ENCODE peak calls at places on chromosomes 4 and X, in seven cellular contexts. One of them, this sample, is unnamed.

GRCh38 chr4:9999956-10000551 is 21.2 kb downstream of the SLC2A9 start:
- DNase-seq in suprapubic skin: no peak
- DNase-seq in prostate gland: no peak
- DNase-seq in AG10803: peak
- DNase-seq in GM20000: no peak
- DNase-seq in adrenal gland: no peak
- DNase-seq in heart right ventricle: no peak
- DNase-seq in this sample: no peak

GRCh38 chr4:121951570-121952110 is at the start of gene TRPC3:
- DNase-seq in adrenal gland: peak
- DNase-seq in heart right ventricle: no peak
- DNase-seq in AG10803: peak
- DNase-seq in GM20000: peak
- DNase-seq in suprapubic skin: no peak
- DNase-seq in prostate gland: no peak
- DNase-seq in this sample: no peak

GRCh38 chr4:11426716-11427115 is 2.0 kb downstream of the HS3ST1 start:
- DNase-seq in heart right ventricle: no peak
- DNase-seq in prostate gland: no peak
- DNase-seq in adrenal gland: no peak
- DNase-seq in GM20000: no peak
- DNase-seq in suprapubic skin: no peak
- DNase-seq in AG10803: no peak
- DNase-seq in this sample: no peak

GRCh38 chr4:153432971-153433752 is 33.0 kb upstream of the TMEM131L start:
- DNase-seq in suprapubic skin: peak
- DNase-seq in prostate gland: peak
- DNase-seq in adrenal gland: peak
- DNase-seq in GM20000: peak
- DNase-seq in AG10803: peak
- DNase-seq in heart right ventricle: peak
- DNase-seq in this sample: no peak

GRCh38 chr4:78962597-78963115 is 23.4 kb upstream of the PAQR3 start:
- DNase-seq in AG10803: no peak
- DNase-seq in suprapubic skin: no peak
- DNase-seq in adrenal gland: no peak
- DNase-seq in GM20000: no peak
- DNase-seq in heart right ventricle: no peak
- DNase-seq in prostate gland: no peak
- DNase-seq in this sample: no peak

GRCh38 chr4:111954546-111954945 is 190.7 kb upstream of the FAM241A start:
- DNase-seq in AG10803: peak
- DNase-seq in heart right ventricle: no peak
- DNase-seq in adrenal gland: no peak
- DNase-seq in suprapubic skin: no peak
- DNase-seq in prostate gland: no peak
- DNase-seq in GM20000: no peak
- DNase-seq in this sample: no peak

GRCh38 chr4:44447563-44448504 is 775 bp downstream of the KCTD8 start:
- DNase-seq in prostate gland: peak
- DNase-seq in heart right ventricle: peak
- DNase-seq in GM20000: peak
- DNase-seq in adrenal gland: peak
- DNase-seq in suprapubic skin: peak
- DNase-seq in AG10803: no peak
- DNase-seq in this sample: no peak

GRCh38 chr4:100372432-100372831 is 145.4 kb downstream of the EMCN start:
- DNase-seq in adrenal gland: no peak
- DNase-seq in suprapubic skin: no peak
- DNase-seq in GM20000: no peak
- DNase-seq in prostate gland: no peak
- DNase-seq in heart right ventricle: no peak
- DNase-seq in AG10803: no peak
- DNase-seq in this sample: no peak

GRCh38 chr4:138967313-138967712 is 48.3 kb upstream of the NOCT start:
- DNase-seq in suprapubic skin: no peak
- DNase-seq in AG10803: no peak
- DNase-seq in adrenal gland: no peak
- DNase-seq in prostate gland: no peak
- DNase-seq in GM20000: peak
- DNase-seq in heart right ventricle: no peak
- DNase-seq in this sample: no peak

GRCh38 chrX:23118163-23118562 is 118.4 kb downstream of the DDX53 start:
- DNase-seq in suprapubic skin: no peak
- DNase-seq in AG10803: no peak
- DNase-seq in prostate gland: no peak
- DNase-seq in GM20000: no peak
- DNase-seq in adrenal gland: no peak
- DNase-seq in heart right ventricle: no peak
- DNase-seq in this sample: no peak

GRCh38 chr4:104549736-104550135 is 55.0 kb upstream of the CXXC4 start:
- DNase-seq in prostate gland: no peak
- DNase-seq in adrenal gland: no peak
- DNase-seq in suprapubic skin: no peak
- DNase-seq in heart right ventricle: no peak
- DNase-seq in AG10803: no peak
- DNase-seq in GM20000: no peak
- DNase-seq in this sample: no peak

GRCh38 chrX:125998432-125998831 is 167.7 kb downstream of the DCAF12L2 start:
- DNase-seq in heart right ventricle: no peak
- DNase-seq in GM20000: no peak
- DNase-seq in AG10803: no peak
- DNase-seq in adrenal gland: no peak
- DNase-seq in prostate gland: no peak
- DNase-seq in suprapubic skin: no peak
- DNase-seq in this sample: no peak

GRCh38 chr4:35087216-35087615 is 1157.1 kb downstream of the ARAP2 start:
- DNase-seq in GM20000: no peak
- DNase-seq in heart right ventricle: no peak
- DNase-seq in AG10803: no peak
- DNase-seq in adrenal gland: no peak
- DNase-seq in prostate gland: no peak
- DNase-seq in suprapubic skin: no peak
- DNase-seq in this sample: no peak

GRCh38 chr4:105937759-105938158 is 42.5 kb downstream of the NPNT start:
- DNase-seq in suprapubic skin: no peak
- DNase-seq in GM20000: no peak
- DNase-seq in prostate gland: no peak
- DNase-seq in adrenal gland: no peak
- DNase-seq in heart right ventricle: no peak
- DNase-seq in AG10803: peak
- DNase-seq in this sample: no peak

GRCh38 chr4:146255874-146256273 is 41.5 kb downstream of the REELD1 start:
- DNase-seq in AG10803: peak
- DNase-seq in adrenal gland: no peak
- DNase-seq in prostate gland: no peak
- DNase-seq in GM20000: no peak
- DNase-seq in suprapubic skin: no peak
- DNase-seq in heart right ventricle: no peak
- DNase-seq in this sample: no peak

GRCh38 chr4:184439856-184440592 is 34.3 kb downstream of the IRF2 start:
- DNase-seq in GM20000: no peak
- DNase-seq in heart right ventricle: no peak
- DNase-seq in prostate gland: peak
- DNase-seq in suprapubic skin: no peak
- DNase-seq in adrenal gland: no peak
- DNase-seq in AG10803: peak
- DNase-seq in this sample: no peak

GRCh38 chr4:82469776-82470345 is 39.5 kb downstream of the ENOPH1 start:
- DNase-seq in adrenal gland: no peak
- DNase-seq in GM20000: no peak
- DNase-seq in heart right ventricle: no peak
- DNase-seq in suprapubic skin: no peak
- DNase-seq in prostate gland: no peak
- DNase-seq in AG10803: peak
- DNase-seq in this sample: peak
- TF ChIP-seq CTCF in adrenal gland: no peak
- TF ChIP-seq CTCF in GM20000: no peak
- TF ChIP-seq CTCF in heart right ventricle: no peak
- TF ChIP-seq CTCF in suprapubic skin: no peak
- TF ChIP-seq CTCF in prostate gland: no peak
- TF ChIP-seq CTCF in AG10803: peak
- TF ChIP-seq CTCF in this sample: no peak

DNA sequence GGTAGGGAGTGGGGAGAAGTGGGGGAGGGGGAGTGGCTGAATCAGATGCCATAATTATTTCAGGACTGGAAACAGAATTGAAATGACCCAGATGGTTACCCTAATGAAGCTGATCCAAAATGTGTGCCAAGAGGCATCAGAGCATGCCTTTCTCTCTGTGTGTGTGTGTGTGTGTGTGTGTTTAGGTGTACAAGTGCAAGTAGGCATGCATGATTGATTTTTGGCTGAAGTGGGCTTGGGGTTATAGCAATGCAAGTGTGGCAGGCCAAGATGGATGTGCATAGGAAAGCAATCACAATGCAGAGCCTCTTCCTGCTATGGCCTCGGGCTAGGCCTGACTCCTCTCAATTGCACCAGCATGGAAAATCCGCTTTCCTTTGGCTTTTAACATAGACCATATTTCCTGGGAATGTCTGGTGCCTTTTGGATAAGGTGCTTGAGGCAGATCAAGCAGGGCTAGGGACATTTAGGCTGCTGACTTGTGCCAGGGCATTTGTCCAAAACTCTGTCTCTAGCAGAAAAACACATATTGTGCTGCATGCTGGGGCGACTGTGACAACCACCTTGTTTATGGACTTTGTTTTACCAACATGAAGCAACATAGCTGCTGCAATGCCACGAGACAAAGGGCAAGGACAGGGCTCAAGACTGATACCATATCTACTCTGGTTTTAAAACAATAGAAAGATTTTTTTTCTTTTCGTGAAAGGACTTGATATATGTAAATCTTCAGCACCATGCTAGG is 395.7 kb downstream of the RAPGEF2 start:
- DNase-seq in GM20000: no peak
- DNase-seq in adrenal gland: no peak
- DNase-seq in suprapubic skin: no peak
- DNase-seq in heart right ventricle: no peak
- DNase-seq in AG10803: no peak
- DNase-seq in prostate gland: no peak
- DNase-seq in this sample: no peak
- TF ChIP-seq CTCF in GM20000: no peak
- TF ChIP-seq CTCF in adrenal gland: no peak
- TF ChIP-seq CTCF in suprapubic skin: no peak
- TF ChIP-seq CTCF in heart right ventricle: no peak
- TF ChIP-seq CTCF in AG10803: no peak
- TF ChIP-seq CTCF in prostate gland: no peak
- TF ChIP-seq CTCF in this sample: no peak

DNA sequence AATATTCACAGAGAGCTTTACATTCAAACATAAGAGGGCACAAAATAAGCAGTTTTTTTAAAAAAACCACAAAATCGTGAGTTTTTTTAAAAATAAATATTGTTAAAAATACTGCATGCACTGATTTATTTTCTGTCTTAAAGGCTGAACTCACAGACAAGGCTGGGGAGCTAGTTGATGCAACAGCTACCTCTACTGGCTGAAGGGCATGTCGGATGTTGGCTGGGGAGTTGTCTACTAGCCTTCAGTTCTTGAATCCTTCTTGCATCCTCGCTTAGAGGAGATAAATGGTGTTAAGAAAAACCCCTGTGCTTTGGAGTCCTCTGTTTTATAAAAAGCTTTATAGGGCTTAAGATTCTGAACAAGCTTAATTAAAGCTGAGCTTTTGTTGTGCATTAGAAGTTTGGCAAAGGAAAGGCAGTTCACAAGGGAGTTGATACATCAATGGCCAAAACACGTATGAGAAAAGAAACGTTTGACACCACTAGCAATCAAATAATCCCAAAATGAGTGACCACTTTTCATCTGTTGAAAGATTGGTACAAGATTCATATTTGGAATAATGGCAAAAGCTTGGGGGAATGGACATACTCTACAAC is 94.8 kb downstream of the SEL1L3 start:
- DNase-seq in heart right ventricle: peak
- DNase-seq in AG10803: peak
- DNase-seq in suprapubic skin: no peak
- DNase-seq in adrenal gland: peak
- DNase-seq in GM20000: no peak
- DNase-seq in prostate gland: peak
- DNase-seq in this sample: peak
- TF ChIP-seq CTCF in heart right ventricle: peak
- TF ChIP-seq CTCF in AG10803: peak
- TF ChIP-seq CTCF in suprapubic skin: peak
- TF ChIP-seq CTCF in adrenal gland: peak
- TF ChIP-seq CTCF in GM20000: peak
- TF ChIP-seq CTCF in prostate gland: peak
- TF ChIP-seq CTCF in this sample: peak

GRCh38 chr4:56804551-56804950 is 16.9 kb downstream of the SPINK2 start:
- DNase-seq in suprapubic skin: no peak
- DNase-seq in heart right ventricle: no peak
- DNase-seq in adrenal gland: no peak
- DNase-seq in prostate gland: no peak
- DNase-seq in AG10803: peak
- DNase-seq in GM20000: no peak
- DNase-seq in this sample: no peak

GRCh38 chr4:56799291-56799823 is 22.1 kb downstream of the SPINK2 start:
- DNase-seq in heart right ventricle: no peak
- DNase-seq in prostate gland: no peak
- DNase-seq in GM20000: no peak
- DNase-seq in suprapubic skin: no peak
- DNase-seq in AG10803: no peak
- DNase-seq in adrenal gland: no peak
- DNase-seq in this sample: no peak

GRCh38 chr4:56803473-56803872 is 18.0 kb downstream of the SPINK2 start:
- DNase-seq in prostate gland: peak
- DNase-seq in heart right ventricle: peak
- DNase-seq in adrenal gland: no peak
- DNase-seq in GM20000: no peak
- DNase-seq in suprapubic skin: no peak
- DNase-seq in AG10803: no peak
- DNase-seq in this sample: no peak

DNA sequence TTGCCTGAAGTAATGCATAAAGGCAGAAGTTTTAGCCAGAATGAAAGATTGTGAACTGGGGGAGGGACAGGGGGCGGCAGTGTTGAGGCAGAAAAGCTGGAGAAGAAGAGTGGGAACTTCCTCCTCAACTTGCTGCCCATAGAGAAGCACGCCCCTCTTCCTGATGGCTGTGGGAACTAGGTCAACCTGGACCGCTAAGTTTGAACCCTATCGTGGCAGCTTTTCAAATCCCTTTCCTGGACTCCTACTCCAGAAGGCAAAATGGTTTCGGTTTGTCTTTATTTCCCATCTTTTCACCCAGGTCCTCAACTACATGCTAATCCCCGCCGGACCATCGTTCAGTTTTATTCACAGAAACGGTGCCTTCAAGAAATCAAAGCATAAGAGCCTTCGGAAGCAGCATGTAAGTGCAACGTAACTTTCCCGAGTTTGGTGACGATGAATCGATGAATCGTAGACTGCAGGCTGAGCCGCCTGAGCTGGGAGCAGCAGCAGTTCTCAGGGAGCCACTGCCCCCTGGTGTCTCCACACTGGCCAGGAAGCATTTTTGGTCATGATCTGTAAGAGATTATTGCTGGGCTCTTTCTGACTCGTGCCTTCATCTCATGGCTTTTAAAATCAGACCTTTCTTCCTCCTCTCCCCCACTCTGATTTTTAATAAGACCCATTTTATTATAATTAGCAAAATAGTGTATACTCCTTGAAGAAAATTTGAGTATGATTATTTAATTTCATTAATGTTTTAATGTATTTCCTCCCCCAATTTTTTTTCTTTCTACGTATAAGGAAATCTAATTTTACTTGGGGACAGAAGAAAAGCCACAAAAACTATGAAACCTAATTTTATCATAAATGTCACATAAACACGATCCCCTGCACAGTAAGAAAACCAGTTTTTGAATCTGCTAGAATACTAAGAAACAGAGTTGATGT is 21.4 kb downstream of the SPINK2 start:
- DNase-seq in adrenal gland: peak
- DNase-seq in heart right ventricle: peak
- DNase-seq in GM20000: peak
- DNase-seq in prostate gland: peak
- DNase-seq in suprapubic skin: peak
- DNase-seq in AG10803: peak
- DNase-seq in this sample: peak
- TF ChIP-seq CTCF in adrenal gland: peak
- TF ChIP-seq CTCF in heart right ventricle: peak
- TF ChIP-seq CTCF in GM20000: peak
- TF ChIP-seq CTCF in prostate gland: no peak
- TF ChIP-seq CTCF in suprapubic skin: peak
- TF ChIP-seq CTCF in AG10803: peak
- TF ChIP-seq CTCF in this sample: peak